ENCODE peak calls at places on chromosomes 2 and 18, in five cellular contexts. I is K562, D is IMR-90, A is H1, N is A549. H is an unnamed sample.

GRCh38 chr2:27965841-27966240 is 75.3 kb downstream of the BABAM2 start:
- DNase-seq in I (no peak), D (no peak), A (no peak), N (no peak), H (no peak)

GRCh38 chr18:21327101-21327500 is 85.1 kb downstream of the GREB1L start:
- DNase-seq in I (no peak), D (no peak), A (no peak), N (no peak), H (no peak)

GRCh38 chr2:191230174-191230573 is 15.0 kb upstream of the MYO1B start:
- DNase-seq in I (no peak), D (peak; percentile 93), A (no peak), N (no peak), H (no peak)

GRCh38 chr2:96144481-96145027 is 686 bp downstream of the DUSP2 start:
- DNase-seq in I (no peak), D (no peak), A (no peak), N (no peak), H (no peak)

GRCh38 chr2:71700041-71700879 is 246.9 kb downstream of the DYSF start:
- DNase-seq in I (no peak), D (no peak), A (no peak), N (no peak), H (no peak)

GRCh38 chr18:58990720-58991119 is 126.0 kb downstream of the ZNF532 start:
- DNase-seq in I (no peak), D (no peak), A (no peak), N (no peak), H (no peak)

GRCh38 chr2:10500601-10501361 is 52.7 kb upstream of the ODC1 start:
- DNase-seq in I (no peak), D (peak; percentile 15), A (no peak), N (no peak), H (no peak)

GRCh38 chr2:94870392-94871225 is 621 bp upstream of the TEKT4 start:
- DNase-seq in I (peak; percentile 50), D (no peak), A (no peak), N (no peak), H (peak; percentile 17)

GRCh38 chr2:101344173-101344572 is 35.7 kb upstream of the RNF149 start:
- DNase-seq in I (no peak), D (no peak), A (no peak), N (no peak), H (no peak)

GRCh38 chr2:31382452-31383120 is 32.0 kb downstream of the XDH start:
- DNase-seq in I (no peak), D (peak; percentile 79), A (no peak), N (no peak), H (no peak)
- TF ChIP-seq MAFK in I (no peak), D (no peak), A (no peak), N (no peak), H (no peak)

GRCh38 chr2:76997296-76997695 is 524.9 kb downstream of the LRRTM4 start:
- DNase-seq in I (no peak), D (no peak), A (no peak), N (no peak), H (no peak)

GRCh38 chr2:77001895-77002294 is 520.3 kb downstream of the LRRTM4 start:
- DNase-seq in I (no peak), D (no peak), A (no peak), N (no peak), H (no peak)

DNA sequence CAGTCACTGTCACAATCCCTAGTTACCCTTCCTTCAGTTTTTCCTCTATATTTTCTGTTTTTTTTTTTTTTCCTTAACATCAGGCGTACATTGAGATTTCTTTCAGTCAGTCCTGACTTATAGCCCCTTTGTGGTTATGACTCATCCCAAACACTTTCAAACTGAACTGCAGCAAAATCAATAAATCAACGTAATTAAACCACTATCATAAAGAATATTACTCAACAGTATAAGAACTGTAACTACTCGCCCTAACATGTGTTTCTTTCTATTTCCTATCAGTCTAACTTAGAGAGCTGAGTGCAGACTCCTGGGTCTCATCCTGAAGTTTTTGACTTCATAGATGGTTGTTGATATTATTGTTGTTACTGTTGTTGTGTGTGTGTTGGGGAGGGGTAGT is 523.5 kb downstream of the LRRTM4 start:
- DNase-seq in I (no peak), D (no peak), A (no peak), N (no peak), H (no peak)
- TF ChIP-seq MAFK in I (no peak), D (no peak), A (no peak), N (no peak), H (no peak)

GRCh38 chr2:200864206-200864976 is at the start of gene CLK1:
- DNase-seq in I (peak; percentile 94), D (peak; percentile 93), A (no peak), N (peak; percentile 80), H (peak; percentile 89)

GRCh38 chr2:200862532-200863000 is 1.9 kb downstream of the CLK1 start:
- DNase-seq in I (peak; percentile 42), D (peak; percentile 88), A (no peak), N (no peak), H (peak; percentile 74)

GRCh38 chr2:200863655-200864205 is 728 bp downstream of the CLK1 start:
- DNase-seq in I (no peak), D (no peak), A (no peak), N (no peak), H (no peak)

GRCh38 chr2:200860092-200860795 is 4.2 kb downstream of the CLK1 start:
- DNase-seq in I (no peak), D (no peak), A (no peak), N (no peak), H (no peak)

GRCh38 chr2:200861617-200862016 is 2.8 kb downstream of the CLK1 start:
- DNase-seq in I (no peak), D (no peak), A (no peak), N (no peak), H (no peak)
- TF ChIP-seq MAFK in I (no peak), D (no peak), A (no peak), N (no peak), H (no peak)

GRCh38 chr2:125730921-125731320 is 925.0 kb upstream of the GYPC start:
- DNase-seq in I (no peak), D (no peak), A (no peak), N (no peak), H (no peak)

GRCh38 chr2:125736306-125736705 is 919.7 kb upstream of the GYPC start:
- DNase-seq in I (no peak), D (no peak), A (no peak), N (no peak), H (no peak)
- TF ChIP-seq MAFK in I (no peak), D (no peak), A (no peak), N (no peak), H (no peak)

GRCh38 chr18:50663626-50664441 is 103.9 kb downstream of the MAPK4 start:
- DNase-seq in I (no peak), D (no peak), A (no peak), N (no peak), H (no peak)
- TF ChIP-seq MAFK in I (no peak), D (no peak), A (no peak), N (no peak), H (no peak)

DNA sequence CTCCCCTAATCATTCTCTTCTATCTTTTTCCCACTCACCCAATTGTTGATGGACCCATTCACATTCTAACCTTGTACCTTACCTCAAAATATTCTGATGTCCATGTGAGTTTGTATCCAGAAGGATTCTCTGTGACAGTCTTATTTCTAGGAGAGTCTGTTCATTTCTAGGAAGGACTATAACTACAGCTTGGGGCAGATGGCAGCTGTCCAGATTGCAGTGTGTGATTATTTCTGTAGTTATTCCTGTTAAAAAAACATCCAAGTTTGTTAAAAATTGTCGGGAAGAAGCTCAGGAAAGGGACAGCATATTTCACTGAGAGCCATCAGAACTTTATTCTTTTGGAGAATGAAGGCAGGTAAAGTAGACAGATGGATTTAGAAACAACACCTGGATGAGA is 142.6 kb downstream of the RAPGEF4 start:
- DNase-seq in I (no peak), D (peak; percentile 69), A (no peak), N (no peak), H (no peak)
- TF ChIP-seq MAFK in I (no peak), D (no peak), A (no peak), N (no peak), H (no peak)

DNA sequence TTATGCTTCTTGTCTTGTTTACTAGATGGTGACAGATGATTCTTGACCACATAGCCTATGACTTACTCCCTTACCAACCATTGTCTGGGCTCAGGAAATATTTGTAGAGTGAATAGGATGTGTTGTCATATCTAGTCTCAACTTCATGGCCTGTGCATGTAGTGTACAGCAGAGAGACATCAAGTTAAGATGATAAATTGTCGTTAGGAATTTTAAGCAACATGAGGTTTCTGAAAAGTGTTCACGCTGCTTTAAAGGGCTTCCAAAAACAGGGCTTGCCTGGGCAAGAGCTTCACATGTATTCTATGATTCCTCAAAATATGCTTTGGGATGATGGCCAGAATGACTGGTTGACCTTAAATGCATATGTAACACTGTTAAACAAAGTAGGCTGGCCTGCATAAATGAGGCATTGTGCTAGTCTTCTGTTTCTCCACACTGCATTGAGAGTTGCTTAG is 424.0 kb downstream of the RND3 start:
- DNase-seq in I (no peak), D (peak; percentile 85), A (no peak), N (no peak), H (no peak)
- TF ChIP-seq MAFK in I (no peak), D (no peak), A (no peak), N (no peak), H (no peak)